ENCODE peak calls at places on chromosomes 11 and 22, in five cellular contexts. R is transverse colon, P is amniotic stem cell, Q is T-helper 9 cell, Y is frontal cortex. V is an unnamed sample.

GRCh38 chr11:47259178-47259977 is 1.6 kb downstream of the NR1H3 start:
- DNase-seq in Q (no peak), P (no peak), R (peak; percentile 83), Y (no peak), V (peak; percentile 31)

GRCh38 chr22:29938285-29938693 is 55.3 kb downstream of the MTMR3 start:
- DNase-seq in Q (no peak), R (no peak), P (no peak), Y (no peak), V (no peak)

GRCh38 chr11:95341246-95341645 is 110.2 kb upstream of the SESN3 start:
- DNase-seq in P (no peak), Q (no peak), R (no peak), Y (no peak), V (peak; percentile 61)

GRCh38 chr11:99352642-99353041 is 331.9 kb downstream of the CNTN5 start:
- DNase-seq in Y (no peak), P (no peak), Q (no peak), R (no peak), V (no peak)

GRCh38 chr11:13094930-13095687 is 86.0 kb downstream of the RASSF10 start:
- DNase-seq in P (no peak), Y (no peak), R (no peak), Q (no peak), V (no peak)

GRCh38 chr11:33868646-33869461 is 23.0 kb downstream of the LMO2 start:
- DNase-seq in Q (no peak), Y (peak; percentile 21), P (no peak), R (no peak), V (no peak)

GRCh38 chr11:69044111-69045013 is 4.4 kb upstream of the TPCN2 start:
- DNase-seq in Q (no peak), Y (peak; percentile 37), P (peak; percentile 6), R (peak; percentile 80), V (peak; percentile 93)

GRCh38 chr11:74568028-74568427 is 24.4 kb upstream of the POLD3 start:
- DNase-seq in Q (no peak), P (no peak), Y (no peak), R (no peak), V (no peak)

GRCh38 chr11:104594228-104594958 is 303.9 kb downstream of the CASP12 start:
- DNase-seq in Y (no peak), Q (no peak), P (no peak), R (no peak), V (no peak)

GRCh38 chr11:103662880-103663279 is 373.6 kb upstream of the DDI1 start:
- DNase-seq in P (no peak), Q (no peak), Y (no peak), R (no peak), V (no peak)

GRCh38 chr11:10326080-10326964 is 21.4 kb downstream of the ADM start:
- DNase-seq in Q (no peak), R (peak; percentile 77), P (no peak), Y (no peak), V (peak; percentile 64)

GRCh38 chr22:17969732-17970131 is 54.6 kb downstream of the MICAL3 start:
- DNase-seq in Y (no peak), Q (no peak), P (peak; percentile 79), R (no peak), V (peak; percentile 90)